ENCODE peak calls at places on chromosomes 16 and 17, in four cellular contexts. H is adrenal gland, L is GM20000, C is pancreas. J is an unnamed sample.

GRCh38 chr17:53032861-53033271 is 789.9 kb upstream of the KIF2B start:
- DNase-seq in C (no peak), H (no peak), L (no peak), J (peak)

GRCh38 chr16:86096850-86097249 is 197.9 kb downstream of the IRF8 start:
- DNase-seq in C (no peak), H (no peak), L (no peak), J (no peak)

GRCh38 chr17:565506-565905 is 149.1 kb downstream of the VPS53 start:
- DNase-seq in L (no peak), C (no peak), H (no peak), J (no peak)

GRCh38 chr17:31571124-31571892 is 179.8 kb downstream of the RAB11FIP4 start:
- DNase-seq in C (no peak), H (no peak), L (no peak), J (no peak)

GRCh38 chr17:61398721-61399130 is 917 bp upstream of the TBX2 start:
- DNase-seq in L (peak), H (no peak), C (no peak), J (no peak)

GRCh38 chr16:85246973-85247372 is 134.7 kb upstream of the CIBAR2 start:
- DNase-seq in H (no peak), C (no peak), L (no peak), J (no peak)

GRCh38 chr17:2436516-2436915 is 35.7 kb upstream of the MNT start:
- DNase-seq in H (no peak), L (no peak), C (no peak), J (no peak)

GRCh38 chr16:6019490-6019991 is 921.9 kb upstream of the EEF2KMT start:
- DNase-seq in L (no peak), H (no peak), C (no peak), J (no peak)

GRCh38 chr16:72501739-72502653 is 330.0 kb upstream of the PMFBP1 start:
- DNase-seq in H (peak), C (no peak), L (peak), J (peak)

GRCh38 chr17:64158411-64158810 is 28.5 kb upstream of the ERN1 start:
- DNase-seq in C (no peak), H (no peak), L (no peak), J (no peak)

GRCh38 chr17:74288785-74289184 is 14.8 kb downstream of the DNAI2 start:
- DNase-seq in H (no peak), C (no peak), L (peak), J (peak)

GRCh38 chr16:12337776-12338655 is 361.5 kb downstream of the SNX29 start:
- DNase-seq in L (no peak), C (no peak), H (no peak), J (no peak)

GRCh38 chr17:27511154-27511553 is 54.9 kb downstream of the KSR1 start:
- DNase-seq in C (no peak), L (no peak), H (no peak), J (no peak)

GRCh38 chr16:12082207-12082606 is 105.7 kb downstream of the SNX29 start:
- DNase-seq in H (no peak), C (peak), L (no peak), J (peak)

GRCh38 chr17:27452828-27453227 is 3.4 kb upstream of the KSR1 start:
- DNase-seq in C (no peak), L (no peak), H (no peak), J (no peak)

GRCh38 chr17:1126801-1127550 is 52.8 kb downstream of the ABR start:
- DNase-seq in L (no peak), H (no peak), C (no peak), J (no peak)

GRCh38 chr16:15866451-15866850 is 9.6 kb upstream of the MYH11 start:
- DNase-seq in H (no peak), C (no peak), L (no peak), J (no peak)

GRCh38 chr17:75124041-75124818 is 7.3 kb downstream of the NT5C start:
- DNase-seq in H (peak), C (no peak), L (no peak), J (peak)

GRCh38 chr16:9092282-9092962 is 978 bp downstream of the HAPSTR1 start:
- DNase-seq in H (peak), L (peak), C (peak), J (peak)

GRCh38 chr17:51097708-51098446 is 22.8 kb downstream of the SPAG9 start:
- DNase-seq in H (no peak), C (no peak), L (no peak), J (no peak)

GRCh38 chr17:43176119-43176570 is 5.1 kb downstream of the NBR1 start:
- DNase-seq in L (no peak), C (no peak), H (no peak), J (no peak)

GRCh38 chr16:23838485-23839142 is 2.8 kb downstream of the PRKCB start:
- DNase-seq in L (no peak), H (no peak), C (no peak), J (no peak)

GRCh38 chr16:23506606-23506994 is 3.7 kb downstream of the GGA2 start:
- DNase-seq in L (no peak), C (no peak), H (no peak), J (no peak)

GRCh38 chr17:50608700-50609375 is 25.8 kb upstream of the ABCC3 start:
- DNase-seq in H (no peak), C (no peak), L (no peak), J (no peak)

GRCh38 chr17:77779711-77780539 is 178.6 kb upstream of the TNRC6C start:
- DNase-seq in H (peak), L (no peak), C (no peak), J (no peak)

GRCh38 chr16:50688083-50688482 is 5.3 kb upstream of the NOD2 start:
- DNase-seq in H (no peak), L (no peak), C (no peak), J (no peak)

GRCh38 chr16:81748476-81749198 is 30.5 kb upstream of the PLCG2 start:
- DNase-seq in C (no peak), H (no peak), L (no peak), J (peak)

GRCh38 chr16:16144416-16144815 is 78.9 kb downstream of the ABCC6 start:
- DNase-seq in L (no peak), C (no peak), H (no peak), J (no peak)

GRCh38 chr17:79984877-79985276 is 50.8 kb downstream of the TBC1D16 start:
- DNase-seq in H (no peak), C (peak), L (no peak), J (no peak)

GRCh38 chr17:79984045-79984840 is 51.4 kb downstream of the TBC1D16 start:
- DNase-seq in H (no peak), C (peak), L (no peak), J (no peak)

GRCh38 chr17:79983456-79983855 is 52.2 kb downstream of the TBC1D16 start:
- DNase-seq in H (peak), C (peak), L (no peak), J (no peak)

GRCh38 chr17:79981661-79982101 is 54.0 kb downstream of the TBC1D16 start:
- DNase-seq in C (peak), L (no peak), H (peak), J (no peak)

DNA sequence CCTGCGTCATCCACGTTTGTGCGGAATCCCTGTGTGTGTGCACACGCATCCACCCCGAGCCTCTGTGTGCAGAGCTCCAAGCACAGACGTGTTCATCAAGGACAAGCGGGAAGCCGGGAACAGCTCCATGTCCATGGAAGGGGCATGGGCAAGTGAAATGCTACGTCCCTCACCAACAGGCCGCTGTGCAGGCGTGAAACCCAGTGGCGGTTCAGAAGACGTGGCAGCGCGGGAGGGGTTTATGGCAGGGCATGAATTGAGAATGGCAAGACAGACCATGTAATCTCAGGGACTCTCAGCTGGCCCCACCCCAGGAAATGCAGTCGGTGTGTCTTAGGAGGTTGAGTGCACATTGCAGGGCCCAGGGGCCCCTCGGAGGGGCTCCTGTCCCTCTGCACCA is 52.7 kb downstream of the TBC1D16 start:
- DNase-seq in L (no peak), H (peak), C (peak), J (no peak)
- TF ChIP-seq CTCF in L (no peak), H (no peak), C (no peak), J (no peak)

DNA sequence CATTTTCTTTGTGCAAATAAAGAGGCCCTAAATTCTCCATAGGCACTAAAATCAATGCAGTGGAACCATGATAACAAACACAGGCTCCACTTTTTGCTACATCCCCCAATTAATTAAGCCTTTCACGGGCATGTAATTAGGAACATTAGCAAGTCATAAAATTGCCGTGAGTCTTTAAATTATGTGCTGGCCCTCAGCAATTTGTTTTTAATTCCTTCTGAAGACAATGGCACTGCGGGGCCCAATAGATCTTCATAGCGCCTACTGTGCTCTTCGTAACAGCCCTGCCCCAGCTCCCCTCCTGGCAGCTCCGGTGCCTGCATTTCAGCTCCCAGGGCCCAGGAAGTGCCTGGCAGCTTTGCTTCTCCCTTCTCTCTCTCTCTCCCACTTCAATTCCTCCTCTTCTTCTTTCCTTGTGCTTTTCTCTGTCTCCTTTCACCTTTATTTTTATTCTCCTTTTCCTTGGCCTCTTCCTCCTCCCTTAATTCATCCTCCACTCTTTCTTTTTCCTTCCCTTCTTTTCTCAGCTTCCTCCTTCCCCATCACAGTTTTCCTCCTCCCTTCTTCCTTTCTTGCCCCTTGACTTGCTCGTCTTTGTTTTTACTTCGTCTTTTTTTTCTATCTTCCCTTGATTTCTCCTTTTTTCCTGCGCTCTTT is 99.5 kb upstream of the LHX1 start:
- DNase-seq in C (no peak), H (no peak), L (no peak), J (no peak)
- TF ChIP-seq CTCF in C (no peak), H (no peak), L (no peak), J (no peak)

GRCh38 chr16:534856-535445 is 7.4 kb downstream of the CAPN15 start:
- DNase-seq in L (no peak), H (no peak), C (no peak), J (no peak)

GRCh38 chr16:537415-538335 is 10.2 kb downstream of the CAPN15 start:
- DNase-seq in C (no peak), H (no peak), L (no peak), J (no peak)

GRCh38 chr16:534089-534635 is 6.7 kb downstream of the CAPN15 start:
- DNase-seq in L (no peak), C (no peak), H (no peak), J (no peak)

GRCh38 chr16:536746-537145 is 9.2 kb downstream of the CAPN15 start:
- DNase-seq in L (no peak), C (no peak), H (no peak), J (no peak)

GRCh38 chr16:535446-536405 is 8.2 kb downstream of the CAPN15 start:
- DNase-seq in L (no peak), C (no peak), H (peak), J (peak)
- TF ChIP-seq CTCF in L (no peak), C (no peak), H (no peak), J (no peak)

DNA sequence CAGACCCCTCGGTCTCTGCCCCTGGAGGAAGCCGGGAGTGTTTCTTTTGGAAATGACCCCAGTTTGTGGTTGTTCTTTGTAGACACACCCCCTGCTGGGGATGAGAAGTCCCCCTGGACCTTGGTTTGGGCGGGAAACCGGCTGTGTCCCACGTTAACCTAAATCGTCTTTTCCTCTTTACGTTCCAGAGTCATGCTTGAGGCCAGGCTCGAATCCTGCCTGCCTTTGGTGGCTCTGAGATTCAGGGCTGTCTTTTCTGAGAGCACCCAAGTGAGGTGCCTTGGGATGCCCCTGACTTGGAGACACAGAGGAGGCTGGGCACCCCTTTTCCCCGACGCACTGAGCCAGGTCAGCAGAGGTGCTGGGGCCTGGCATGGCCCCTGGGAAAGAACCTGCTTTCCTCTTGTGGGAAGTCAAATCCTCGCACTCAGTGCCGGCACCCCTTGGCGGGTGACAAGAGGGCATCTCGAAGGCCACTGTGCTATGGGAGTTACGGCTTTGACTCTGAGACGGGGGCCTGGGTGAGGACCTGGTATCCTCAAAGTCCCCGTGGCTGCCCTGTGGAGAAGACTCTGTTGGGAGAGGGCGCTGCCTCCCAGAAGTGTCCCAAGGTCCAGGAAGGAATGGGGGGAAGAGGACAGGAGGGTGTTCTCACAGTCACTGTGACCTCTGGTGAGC is 116.8 kb downstream of the METRNL start:
- DNase-seq in L (no peak), H (no peak), C (peak), J (no peak)
- TF ChIP-seq CTCF in L (no peak), H (no peak), C (no peak), J (no peak)

DNA sequence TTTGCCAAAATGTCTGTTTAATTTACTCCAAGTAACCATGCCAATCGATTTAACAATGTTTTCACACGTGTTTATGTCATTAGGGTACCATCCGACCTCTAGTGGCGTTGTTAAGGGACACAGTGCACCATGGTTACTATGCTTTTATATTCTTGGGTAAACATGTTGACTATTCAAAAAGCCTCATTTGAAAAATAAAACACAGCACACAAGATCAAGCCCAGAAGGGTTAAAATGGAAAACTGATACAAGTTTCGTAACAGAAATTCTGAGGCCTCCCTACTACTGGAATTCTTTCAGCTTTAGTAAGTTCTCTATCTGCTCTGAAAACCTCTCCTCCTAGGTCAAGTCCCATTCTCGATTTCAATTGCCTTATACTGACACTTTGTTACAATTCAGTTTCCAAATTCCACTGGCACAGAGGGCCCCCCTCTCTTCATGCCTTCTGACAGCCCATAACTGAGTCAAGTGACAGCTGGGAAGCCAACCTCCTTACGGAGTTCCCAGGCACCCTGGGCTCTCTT is 2.1 kb downstream of the CFAP20 start:
- DNase-seq in C (no peak), L (no peak), H (no peak), J (peak)
- TF ChIP-seq CTCF in C (peak), L (peak), H (peak), J (no peak)

GRCh38 chr17:19242323-19242722 is 5.2 kb downstream of the EPN2 start:
- DNase-seq in H (no peak), L (no peak), C (no peak), J (no peak)
- TF ChIP-seq CTCF in H (no peak), L (no peak), C (no peak), J (no peak)